ENCODE peak calls at places on chromosomes 1 and 21, in nine cellular contexts. Z, W, S, L, Y, M, D, E and I are unnamed samples.

GRCh38 chr1:209455666-209456065 is 127.8 kb upstream of the CAMK1G start:
- DNase-seq in M (no peak), L (no peak), D (peak), Y (no peak), E (no peak), S (no peak), W (no peak), Z (no peak), I (no peak)

GRCh38 chr21:15775981-15776380 is 46.2 kb downstream of the USP25 start:
- DNase-seq in Y (peak), W (no peak), Z (no peak), L (peak), D (no peak), M (no peak), E (no peak), S (no peak), I (no peak)

GRCh38 chr1:29671446-29671845 is 435.1 kb downstream of the PTPRU start:
- DNase-seq in S (no peak), M (no peak), Z (no peak), D (no peak), L (no peak), E (no peak), Y (no peak), W (no peak), I (no peak)

GRCh38 chr21:37870229-37870628 is 46.0 kb downstream of the KCNJ6 start:
- DNase-seq in L (no peak), D (no peak), E (no peak), M (peak), Y (no peak), S (no peak), Z (no peak), W (peak), I (no peak)

GRCh38 chr1:201137579-201138310 is 10.8 kb upstream of the ASCL5 start:
- DNase-seq in D (no peak), W (peak), S (peak), E (no peak), Y (peak), L (peak), Z (no peak), M (no peak), I (peak)

GRCh38 chr21:46549650-46550049 is 55.2 kb downstream of the S100B start:
- DNase-seq in Z (no peak), M (no peak), S (no peak), Y (no peak), L (no peak), W (no peak), E (no peak), D (no peak), I (no peak)

GRCh38 chr1:147292635-147293251 is 50.3 kb downstream of the CHD1L start:
- DNase-seq in S (no peak), L (peak), M (no peak), Z (no peak), D (no peak), E (no peak), Y (peak), W (no peak), I (no peak)

GRCh38 chr1:246153796-246154212 is 353.3 kb downstream of the SMYD3 start:
- DNase-seq in W (no peak), S (no peak), D (no peak), Y (no peak), E (no peak), Z (no peak), M (no peak), L (peak), I (no peak)

GRCh38 chr1:225941220-225941948 is at the start of gene LEFTY2:
- DNase-seq in Y (no peak), M (no peak), W (no peak), D (no peak), Z (no peak), S (no peak), E (no peak), L (no peak), I (no peak)

GRCh38 chr1:77900687-77901293 is 12.4 kb downstream of the NEXN start:
- DNase-seq in L (peak), Z (peak), D (peak), M (peak), Y (peak), S (peak), W (no peak), E (peak), I (peak)

GRCh38 chr1:64315402-64315801 is 112.0 kb downstream of the UBE2U start:
- DNase-seq in E (no peak), L (no peak), W (no peak), S (no peak), Y (no peak), D (no peak), Z (no peak), M (no peak), I (no peak)

GRCh38 chr1:28914228-28915035 is at the start of gene EPB41:
- DNase-seq in L (peak), S (peak), M (peak), Y (peak), W (peak), E (peak), Z (peak), D (peak), I (peak)

GRCh38 chr1:199113265-199113869 is 474.5 kb downstream of the PTPRC start:
- DNase-seq in D (peak), E (peak), Y (peak), M (peak), W (peak), Z (peak), L (peak), S (peak), I (peak)

GRCh38 chr1:47436979-47437517 is 796 bp upstream of the FOXD2 start:
- DNase-seq in Y (peak), W (no peak), D (no peak), L (peak), M (peak), S (no peak), E (no peak), Z (no peak), I (no peak)

GRCh38 chr1:145961425-145962156 is 2.8 kb downstream of the ANKRD34A start:
- DNase-seq in S (peak), L (peak), E (no peak), M (no peak), W (peak), Z (peak), D (peak), Y (peak), I (no peak)

GRCh38 chr21:25171438-25171837 is 435.8 kb downstream of the MRPL39 start:
- DNase-seq in W (no peak), E (no peak), Y (peak), Z (no peak), M (no peak), D (no peak), S (no peak), L (peak), I (no peak)